ENCODE peak calls at places on chromosomes 3 and 15, in nine cellular contexts. D, T, G, H, C, I, Q, Z and W are unnamed samples.

GRCh38 chr15:62569460-62570404 is 404.6 kb upstream of the C2CD4B start:
- DNase-seq in D (no peak), T (no peak), G (no peak), H (no peak), C (peak), I (no peak), Q (peak), Z (no peak), W (peak)

GRCh38 chr3:52834871-52835501 is at the start of gene MUSTN1:
- DNase-seq in D (peak), T (no peak), G (no peak), H (no peak), C (no peak), I (no peak), Q (peak), Z (no peak), W (no peak)

GRCh38 chr3:72316501-72317279 is 531.6 kb downstream of the SHQ1 start:
- DNase-seq in D (no peak), T (no peak), G (no peak), H (no peak), C (no peak), I (no peak), Q (no peak), Z (no peak), W (no peak)

GRCh38 chr3:147099076-147099475 is 307.3 kb downstream of the ZIC4 start:
- DNase-seq in D (no peak), T (no peak), G (no peak), H (no peak), C (no peak), I (no peak), Q (no peak), Z (no peak), W (no peak)

GRCh38 chr3:150069633-150070032 is 98.9 kb upstream of the PFN2 start:
- DNase-seq in D (no peak), T (no peak), G (no peak), H (no peak), C (no peak), I (no peak), Q (no peak), Z (no peak), W (no peak)

GRCh38 chr3:47606171-47606570 is 27.5 kb upstream of the CSPG5 start:
- DNase-seq in D (no peak), T (no peak), G (no peak), H (no peak), C (no peak), I (no peak), Q (no peak), Z (no peak), W (no peak)

GRCh38 chr3:172448661-172449467 is 608 bp upstream of the GHSR start:
- DNase-seq in D (no peak), T (no peak), G (no peak), H (no peak), C (no peak), I (no peak), Q (no peak), Z (peak), W (no peak)

GRCh38 chr3:106518516-106518915 is 649.7 kb upstream of the CBLB start:
- DNase-seq in D (no peak), T (no peak), G (no peak), H (no peak), C (peak), I (no peak), Q (peak), Z (no peak), W (peak)

DNA sequence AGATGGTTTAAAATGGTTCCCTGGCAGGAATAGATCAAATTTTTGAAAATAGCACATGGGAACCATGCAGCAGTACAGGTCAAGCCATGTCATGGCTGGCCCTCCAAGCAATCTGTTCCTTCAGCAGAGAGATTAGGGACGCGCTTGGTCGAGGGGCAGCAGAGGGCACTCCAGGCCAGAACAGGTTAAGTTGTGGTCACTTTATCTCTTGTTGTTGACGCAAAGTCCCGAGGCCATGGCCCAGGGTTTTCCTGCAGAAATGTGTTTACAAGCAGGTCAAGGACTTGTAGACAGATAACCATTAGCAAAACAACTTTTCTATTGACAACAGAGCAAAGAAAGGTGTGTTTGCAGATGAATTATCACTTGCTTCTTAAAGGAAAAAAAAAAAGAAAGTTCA is 570.0 kb upstream of the NR2F2 start:
- DNase-seq in D (no peak), T (no peak), G (no peak), H (no peak), C (no peak), I (peak), Q (peak), Z (no peak), W (no peak)
- TF ChIP-seq CTCF in D (no peak), T (no peak), G (no peak), H (peak), C (no peak), I (peak), Q (no peak), Z (peak), W (no peak)

GRCh38 chr3:196323723-196324122 is 5.7 kb upstream of the DYNLT2B start:
- DNase-seq in D (no peak), T (no peak), G (no peak), H (no peak), C (no peak), I (peak), Q (peak), Z (no peak), W (no peak)
- TF ChIP-seq CTCF in D (no peak), T (no peak), G (no peak), H (peak), C (no peak), I (peak), Q (peak), Z (no peak), W (peak)

GRCh38 chr15:101773496-101774100 is 29.7 kb upstream of the OR4F6 start:
- DNase-seq in D (no peak), T (no peak), G (no peak), H (peak), C (no peak), I (peak), Q (no peak), Z (no peak), W (no peak)
- TF ChIP-seq CTCF in D (no peak), T (no peak), G (no peak), H (peak), C (peak), I (peak), Q (peak), Z (peak), W (peak)

GRCh38 chr3:62164746-62165145 is 208.6 kb downstream of the FEZF2 start:
- DNase-seq in D (no peak), T (no peak), G (no peak), H (no peak), C (no peak), I (no peak), Q (no peak), Z (no peak), W (no peak)

GRCh38 chr3:62167566-62168262 is 205.6 kb downstream of the FEZF2 start:
- DNase-seq in D (no peak), T (no peak), G (no peak), H (no peak), C (peak), I (no peak), Q (no peak), Z (no peak), W (no peak)

GRCh38 chr3:62168356-62168755 is 205.0 kb downstream of the FEZF2 start:
- DNase-seq in D (no peak), T (no peak), G (no peak), H (no peak), C (no peak), I (no peak), Q (no peak), Z (no peak), W (no peak)

GRCh38 chr3:62161306-62161705 is 212.0 kb downstream of the FEZF2 start:
- DNase-seq in D (no peak), T (no peak), G (no peak), H (no peak), C (peak), I (no peak), Q (peak), Z (no peak), W (no peak)

GRCh38 chr3:62164196-62164595 is 209.2 kb downstream of the FEZF2 start:
- DNase-seq in D (no peak), T (no peak), G (no peak), H (no peak), C (no peak), I (no peak), Q (no peak), Z (no peak), W (no peak)
- TF ChIP-seq CTCF in D (no peak), T (no peak), G (no peak), H (no peak), C (no peak), I (no peak), Q (no peak), Z (no peak), W (no peak)